ENCODE peak calls at places on chromosomes 4 and X, in nine cellular contexts. J is AG04450; L is cardiac fibroblast; Q is endodermal cell; M is CD4-positive, alpha-beta memory T cell; Z is AG10803; D is cardiac muscle cell; X is NT2/D1; O is aorta. S is an unnamed sample.

GRCh38 chrX:80011522-80011921 is 3.0 kb upstream of the TBX22 start:
- DNase-seq in Q (no peak), L (no peak), O (no peak), X (no peak), Z (no peak), M (no peak), J (no peak), D (no peak), S (no peak)

GRCh38 chr4:138028923-138029322 is 213.2 kb downstream of the SLC7A11 start:
- DNase-seq in D (peak; percentile 22), X (no peak), J (no peak), M (no peak), Q (no peak), O (no peak), L (no peak), Z (no peak), S (no peak)

GRCh38 chrX:68403522-68403921 is 29.8 kb downstream of the OPHN1 start:
- DNase-seq in O (no peak), M (no peak), L (no peak), X (no peak), J (no peak), Q (no peak), D (no peak), Z (no peak), S (no peak)

GRCh38 chr4:90127223-90127705 is at the start of gene CCSER1:
- DNase-seq in L (peak; percentile 39), X (no peak), Z (peak; percentile 15), J (no peak), O (peak; percentile 72), M (peak; percentile 58), Q (peak; percentile 80), D (peak; percentile 74), S (no peak)

GRCh38 chr4:113147498-113148231 is 98.2 kb downstream of the ANK2 start:
- DNase-seq in O (no peak), L (peak; percentile 12), J (no peak), M (no peak), Q (no peak), Z (no peak), D (no peak), X (no peak), S (no peak)

GRCh38 chrX:23304881-23305280 is 29.8 kb upstream of the PTCHD1 start:
- DNase-seq in Z (no peak), M (no peak), X (no peak), J (no peak), L (no peak), D (no peak), Q (no peak), O (no peak), S (no peak)

GRCh38 chrX:136162827-136163427 is 15.6 kb downstream of the FHL1 start:
- DNase-seq in Z (peak; percentile 46), J (no peak), X (no peak), Q (peak; percentile 85), O (peak; percentile 65), D (peak; percentile 23), L (peak; percentile 63), M (peak; percentile 41), S (no peak)

GRCh38 chr4:153060191-153060590 is 124.1 kb downstream of the FHDC1 start:
- DNase-seq in D (no peak), J (no peak), Q (no peak), Z (no peak), X (no peak), O (no peak), M (no peak), L (no peak), S (no peak)

GRCh38 chr4:80610845-80611244 is 275.3 kb downstream of the CFAP299 start:
- DNase-seq in Z (peak; percentile 38), O (no peak), L (no peak), J (peak; percentile 7), Q (no peak), D (no peak), M (no peak), X (no peak), S (peak; percentile 49)

GRCh38 chr4:78661923-78662521 is 110.5 kb downstream of the ANXA3 start:
- DNase-seq in O (no peak), Q (no peak), Z (peak; percentile 82), J (no peak), X (no peak), M (no peak), D (no peak), L (peak; percentile 78), S (peak; percentile 65)

GRCh38 chr4:80462537-80463207 is 127.1 kb downstream of the CFAP299 start:
- DNase-seq in M (peak; percentile 6), X (no peak), L (no peak), D (no peak), Z (peak; percentile 51), Q (no peak), O (no peak), J (no peak), S (no peak)

GRCh38 chrX:124010157-124010556 is 48.7 kb downstream of the STAG2 start:
- DNase-seq in M (no peak), O (no peak), J (no peak), L (no peak), Z (no peak), X (no peak), Q (no peak), D (no peak), S (no peak)

GRCh38 chr4:22521240-22521639 is 5.4 kb upstream of the ADGRA3 start:
- DNase-seq in Q (no peak), D (no peak), O (no peak), J (no peak), M (no peak), Z (no peak), X (no peak), L (no peak), S (no peak)

GRCh38 chr4:140092094-140092820 is 61.7 kb downstream of the MAML3 start:
- DNase-seq in M (no peak), X (peak; percentile 60), O (no peak), D (peak; percentile 94), L (no peak), Q (peak; percentile 96), Z (no peak), J (no peak), S (no peak)

GRCh38 chrX:12984629-12985303 is 9.9 kb downstream of the TMSB4X start:
- DNase-seq in D (no peak), L (peak; percentile 52), Q (no peak), M (peak; percentile 62), O (no peak), Z (peak; percentile 86), J (no peak), X (no peak), S (peak; percentile 66)

GRCh38 chrX:38868941-38869378 is 67.7 kb downstream of the MID1IP1 start:
- DNase-seq in L (peak; percentile 67), J (no peak), X (no peak), Z (peak; percentile 69), O (no peak), M (no peak), Q (no peak), D (no peak), S (peak; percentile 50)

GRCh38 chrX:38871129-38872029 is 70.1 kb downstream of the MID1IP1 start:
- DNase-seq in X (peak; percentile 72), Q (no peak), L (no peak), D (no peak), J (no peak), Z (no peak), M (no peak), O (no peak), S (no peak)

DNA sequence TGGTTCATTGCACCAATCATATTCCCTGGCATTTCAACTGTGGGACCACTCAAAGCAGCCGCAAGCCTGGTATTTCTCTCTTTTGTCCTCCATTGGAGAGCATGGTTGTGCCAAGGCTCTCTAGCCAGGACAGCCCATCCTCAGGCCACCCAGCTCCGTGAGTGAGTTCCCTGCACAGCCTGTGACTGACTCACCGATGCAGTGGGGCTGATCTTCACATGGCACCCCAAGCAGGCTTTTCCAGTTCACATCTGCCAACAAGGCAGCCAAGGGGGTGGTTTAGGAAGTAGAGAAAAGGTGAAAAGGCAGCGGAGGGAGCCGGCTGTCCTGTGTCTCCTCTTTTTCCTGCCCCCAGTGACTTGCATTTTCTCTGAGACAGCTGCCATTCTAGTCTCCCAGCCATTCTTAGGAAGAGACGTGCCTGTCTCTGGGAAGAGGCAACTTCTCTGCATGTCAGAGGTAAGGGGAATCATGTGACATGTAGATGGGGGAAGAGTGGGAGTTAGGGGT is 69.2 kb downstream of the MID1IP1 start:
- DNase-seq in J (no peak), X (peak; percentile 16), Z (no peak), O (no peak), Q (peak; percentile 64), L (no peak), M (no peak), D (no peak), S (no peak)
- H3K4me3 ChIP-seq in J (no peak overlapping the region), X (peak overlapping the region; percentile 29), Z (no peak overlapping the region), O (no peak overlapping the region), Q (no peak overlapping the region), L (no peak overlapping the region), M (no peak overlapping the region), D (no peak overlapping the region), S (no peak overlapping the region)

GRCh38 chr4:47668810-47669408 is 169.0 kb downstream of the CORIN start:
- DNase-seq in Z (peak; percentile 61), M (peak; percentile 28), L (peak; percentile 61), Q (no peak), X (no peak), D (peak; percentile 66), J (peak; percentile 16), O (no peak), S (no peak)
- H3K4me3 ChIP-seq in Z (no peak overlapping the region), M (no peak overlapping the region), L (no peak overlapping the region), Q (no peak overlapping the region), X (no peak overlapping the region), D (no peak overlapping the region), J (no peak overlapping the region), O (no peak overlapping the region), S (no peak overlapping the region)

GRCh38 chrX:41335590-41336331 is 1.8 kb downstream of the DDX3X start:
- DNase-seq in D (no peak), Z (peak; percentile 80), O (no peak), Q (no peak), M (no peak), X (no peak), J (no peak), L (no peak), S (no peak)

GRCh38 chrX:41338422-41338821 is 4.5 kb downstream of the DDX3X start:
- DNase-seq in M (no peak), J (no peak), D (no peak), Q (no peak), O (no peak), Z (no peak), X (no peak), L (no peak), S (no peak)

GRCh38 chrX:41337140-41337539 is 3.2 kb downstream of the DDX3X start:
- DNase-seq in Z (no peak), D (no peak), M (no peak), L (no peak), X (no peak), Q (no peak), J (no peak), O (no peak), S (no peak)

GRCh38 chrX:41336447-41336846 is 2.5 kb downstream of the DDX3X start:
- DNase-seq in Z (no peak), L (no peak), X (no peak), O (no peak), M (no peak), J (no peak), D (no peak), Q (peak; percentile 51), S (no peak)

GRCh38 chrX:41339148-41339547 is 5.2 kb downstream of the DDX3X start:
- DNase-seq in J (no peak), O (no peak), M (no peak), D (no peak), Q (no peak), Z (peak; percentile 35), X (no peak), L (no peak), S (no peak)
- H3K4me3 ChIP-seq in J (no peak overlapping the region), O (no peak overlapping the region), M (no peak overlapping the region), D (no peak overlapping the region), Q (peak overlapping the region; percentile 56), Z (no peak overlapping the region), X (no peak overlapping the region), L (no peak overlapping the region), S (no peak overlapping the region)

GRCh38 chr4:89121711-89122387 is 10.5 kb downstream of the TIGD2 start:
- DNase-seq in M (no peak), J (no peak), D (no peak), X (no peak), L (no peak), Z (no peak), Q (no peak), O (no peak), S (no peak)
- H3K4me3 ChIP-seq in M (no peak overlapping the region), J (no peak overlapping the region), D (no peak overlapping the region), X (no peak overlapping the region), L (no peak overlapping the region), Z (no peak overlapping the region), Q (no peak overlapping the region), O (no peak overlapping the region), S (no peak overlapping the region)

S was measured in skeletal muscle cell.